ENCODE peak calls at places on chromosome 6, in seven cellular contexts. C is glutamatergic neuron, H is RPMI7951, M is right cardiac atrium, J is heart left ventricle, U is myocyte, E is RCC 7860. L is an unnamed sample.

GRCh38 chr6:138588805-138589434 is 89.6 kb upstream of the NHSL1 start:
- DNase-seq in C (peak; percentile 52), H (peak; percentile 74), M (peak; percentile 47), J (no peak), U (peak; percentile 81), E (peak; percentile 41), L (no peak)

GRCh38 chr6:119557239-119557638 is 207.7 kb upstream of the MAN1A1 start:
- DNase-seq in C (no peak), H (no peak), M (no peak), J (no peak), U (no peak), E (no peak), L (no peak)

GRCh38 chr6:144190593-144190992 is 40.3 kb downstream of the STX11 start:
- DNase-seq in C (no peak), H (peak; percentile 68), M (peak; percentile 16), J (no peak), U (peak; percentile 90), E (no peak), L (no peak)

GRCh38 chr6:143621876-143622605 is 55.7 kb upstream of the PHACTR2 start:
- DNase-seq in C (no peak), H (peak; percentile 71), M (no peak), J (no peak), U (no peak), E (no peak), L (no peak)

GRCh38 chr6:106099235-106099537 is 13.1 kb downstream of the PRDM1 start:
- DNase-seq in C (no peak), H (no peak), M (no peak), J (no peak), U (no peak), E (no peak), L (no peak)

GRCh38 chr6:142878407-142878806 is 66.6 kb downstream of the HIVEP2 start:
- DNase-seq in C (no peak), H (no peak), M (peak; percentile 33), J (no peak), U (no peak), E (no peak), L (no peak)

GRCh38 chr6:148407372-148407771 is 64.7 kb downstream of the SASH1 start:
- DNase-seq in C (no peak), H (peak; percentile 91), M (no peak), J (no peak), U (peak; percentile 81), E (no peak), L (no peak)

GRCh38 chr6:42387336-42387735 is 64.4 kb downstream of the TRERF1 start:
- DNase-seq in C (no peak), H (no peak), M (no peak), J (no peak), U (no peak), E (no peak), L (no peak)

GRCh38 chr6:12842126-12842525 is 125.6 kb downstream of the PHACTR1 start:
- DNase-seq in C (no peak), H (no peak), M (no peak), J (no peak), U (no peak), E (no peak), L (no peak)

GRCh38 chr6:147216915-147217314 is 12.7 kb downstream of the STXBP5 start:
- DNase-seq in C (no peak), H (no peak), M (no peak), J (no peak), U (no peak), E (no peak), L (no peak)

GRCh38 chr6:13273931-13274706 is 54.2 kb downstream of the TBC1D7 start:
- DNase-seq in C (no peak), H (peak; percentile 39), M (peak; percentile 28), J (peak; percentile 68), U (no peak), E (peak; percentile 64), L (peak; percentile 57)

GRCh38 chr6:130776287-130776925 is 50.8 kb upstream of the SMLR1 start:
- DNase-seq in C (no peak), H (peak; percentile 9), M (no peak), J (no peak), U (no peak), E (no peak), L (no peak)

GRCh38 chr6:66489269-66489987 is 782.4 kb upstream of the EYS start:
- DNase-seq in C (no peak), H (no peak), M (no peak), J (peak; percentile 49), U (no peak), E (no peak), L (no peak)

GRCh38 chr6:31585531-31585930 is 546 bp upstream of the LST1 start:
- DNase-seq in C (no peak), H (no peak), M (no peak), J (no peak), U (no peak), E (peak; percentile 8), L (no peak)

GRCh38 chr6:38708483-38708882 is 5.5 kb upstream of the GLO1 start:
- DNase-seq in C (no peak), H (no peak), M (no peak), J (no peak), U (no peak), E (no peak), L (no peak)

GRCh38 chr6:55665224-55665587 is 86.2 kb upstream of the HMGCLL1 start:
- DNase-seq in C (no peak), H (no peak), M (no peak), J (no peak), U (no peak), E (no peak), L (no peak)

GRCh38 chr6:18503588-18504231 is 116.6 kb downstream of the RNF144B start:
- DNase-seq in C (peak; percentile 45), H (peak; percentile 72), M (peak; percentile 26), J (no peak), U (peak; percentile 83), E (peak; percentile 65), L (peak; percentile 71)

GRCh38 chr6:101876431-101876830 is 482.9 kb downstream of the GRIK2 start:
- DNase-seq in C (no peak), H (no peak), M (no peak), J (no peak), U (no peak), E (no peak), L (no peak)

GRCh38 chr6:169452117-169452868 is 198.6 kb upstream of the THBS2 start:
- DNase-seq in C (no peak), H (no peak), M (peak; percentile 89), J (peak; percentile 71), U (no peak), E (peak; percentile 28), L (no peak)

GRCh38 chr6:36443951-36444428 is 1.2 kb downstream of the KCTD20 start:
- DNase-seq in C (no peak), H (no peak), M (no peak), J (no peak), U (peak; percentile 36), E (no peak), L (no peak)

GRCh38 chr6:157033428-157034140 is 256.4 kb downstream of the ARID1B start:
- DNase-seq in C (no peak), H (peak; percentile 32), M (no peak), J (no peak), U (no peak), E (no peak), L (no peak)

GRCh38 chr6:141244366-141244765 is 888.4 kb upstream of the GJE1 start:
- DNase-seq in C (no peak), H (no peak), M (no peak), J (no peak), U (no peak), E (no peak), L (no peak)

GRCh38 chr6:43437700-43438099 is 10.4 kb downstream of the ABCC10 start:
- DNase-seq in C (no peak), H (no peak), M (no peak), J (no peak), U (no peak), E (no peak), L (no peak)

GRCh38 chr6:135481786-135482369 is 15.7 kb downstream of the AHI1 start:
- DNase-seq in C (no peak), H (peak; percentile 4), M (no peak), J (no peak), U (no peak), E (peak; percentile 18), L (no peak)

GRCh38 chr6:111572216-111572706 is 33.4 kb downstream of the TRAF3IP2 start:
- DNase-seq in C (no peak), H (no peak), M (no peak), J (no peak), U (no peak), E (no peak), L (no peak)

GRCh38 chr6:28893172-28893799 is 30.5 kb downstream of the TRIM27 start:
- DNase-seq in C (no peak), H (no peak), M (no peak), J (no peak), U (no peak), E (no peak), L (no peak)